ENCODE peak calls at places on chromosomes 4 and X, in six cellular contexts. One of them, this sample, is unnamed.

GRCh38 chr4:1713003-1713397 is 881 bp upstream of the SLBP start:
- DNase-seq in neural progenitor cell: no peak
- DNase-seq in mammary epithelial cell: no peak
- DNase-seq in astrocyte: no peak
- DNase-seq in MM.1S: no peak
- DNase-seq in HCT116: no peak
- DNase-seq in this sample: no peak

GRCh38 chr4:121189811-121190210 is 25.7 kb upstream of the TNIP3 start:
- DNase-seq in neural progenitor cell: no peak
- DNase-seq in mammary epithelial cell: no peak
- DNase-seq in astrocyte: no peak
- DNase-seq in MM.1S: peak
- DNase-seq in HCT116: no peak
- DNase-seq in this sample: no peak

GRCh38 chrX:97622111-97622510 is 738.4 kb downstream of the RPA4 start:
- DNase-seq in neural progenitor cell: no peak
- DNase-seq in mammary epithelial cell: no peak
- DNase-seq in astrocyte: no peak
- DNase-seq in MM.1S: no peak
- DNase-seq in HCT116: no peak
- DNase-seq in this sample: no peak

GRCh38 chrX:115392031-115392430 is 102.5 kb downstream of the LUZP4 start:
- DNase-seq in neural progenitor cell: no peak
- DNase-seq in mammary epithelial cell: no peak
- DNase-seq in astrocyte: no peak
- DNase-seq in MM.1S: no peak
- DNase-seq in HCT116: no peak
- DNase-seq in this sample: no peak

GRCh38 chrX:106481341-106481740 is 130.4 kb upstream of the RADX start:
- DNase-seq in neural progenitor cell: peak
- DNase-seq in mammary epithelial cell: peak
- DNase-seq in astrocyte: peak
- DNase-seq in MM.1S: peak
- DNase-seq in HCT116: peak
- DNase-seq in this sample: peak

GRCh38 chr4:1636490-1637211 is 47.5 kb downstream of the FAM53A start:
- DNase-seq in neural progenitor cell: no peak
- DNase-seq in mammary epithelial cell: no peak
- DNase-seq in astrocyte: no peak
- DNase-seq in MM.1S: no peak
- DNase-seq in HCT116: no peak
- DNase-seq in this sample: no peak

GRCh38 chr4:83112239-83112638 is 2.3 kb downstream of the PLAC8 start:
- DNase-seq in neural progenitor cell: no peak
- DNase-seq in mammary epithelial cell: no peak
- DNase-seq in astrocyte: no peak
- DNase-seq in MM.1S: peak
- DNase-seq in HCT116: no peak
- DNase-seq in this sample: no peak

GRCh38 chr4:98517444-98518021 is 140.9 kb downstream of the TSPAN5 start:
- DNase-seq in neural progenitor cell: no peak
- DNase-seq in mammary epithelial cell: no peak
- DNase-seq in astrocyte: peak
- DNase-seq in MM.1S: no peak
- DNase-seq in HCT116: no peak
- DNase-seq in this sample: peak

GRCh38 chrX:110241816-110242215 is 76.1 kb downstream of the AMMECR1 start:
- DNase-seq in neural progenitor cell: no peak
- DNase-seq in mammary epithelial cell: no peak
- DNase-seq in astrocyte: peak
- DNase-seq in MM.1S: no peak
- DNase-seq in HCT116: no peak
- DNase-seq in this sample: peak

GRCh38 chrX:119401569-119401968 is 2.4 kb downstream of the SLC25A43 start:
- DNase-seq in neural progenitor cell: no peak
- DNase-seq in mammary epithelial cell: no peak
- DNase-seq in astrocyte: no peak
- DNase-seq in MM.1S: no peak
- DNase-seq in HCT116: no peak
- DNase-seq in this sample: no peak

GRCh38 chrX:36909584-36909983 is 98.6 kb upstream of the FAM47C start:
- DNase-seq in neural progenitor cell: no peak
- DNase-seq in mammary epithelial cell: no peak
- DNase-seq in astrocyte: no peak
- DNase-seq in MM.1S: no peak
- DNase-seq in HCT116: no peak
- DNase-seq in this sample: peak

GRCh38 chr4:83599183-83599582 is 63.3 kb downstream of the GPAT3 start:
- DNase-seq in neural progenitor cell: no peak
- DNase-seq in mammary epithelial cell: peak
- DNase-seq in astrocyte: peak
- DNase-seq in MM.1S: no peak
- DNase-seq in HCT116: peak
- DNase-seq in this sample: peak

GRCh38 chr4:158163941-158164665 is 8.7 kb downstream of the GASK1B start:
- DNase-seq in neural progenitor cell: no peak
- DNase-seq in mammary epithelial cell: peak
- DNase-seq in astrocyte: no peak
- DNase-seq in MM.1S: no peak
- DNase-seq in HCT116: no peak
- DNase-seq in this sample: no peak

GRCh38 chrX:79524642-79525041 is 157.5 kb upstream of the ITM2A start:
- DNase-seq in neural progenitor cell: peak
- DNase-seq in mammary epithelial cell: peak
- DNase-seq in astrocyte: no peak
- DNase-seq in MM.1S: peak
- DNase-seq in HCT116: no peak
- DNase-seq in this sample: no peak

GRCh38 chr4:2823301-2823670 is 20.4 kb upstream of the ADD1 start:
- DNase-seq in neural progenitor cell: no peak
- DNase-seq in mammary epithelial cell: no peak
- DNase-seq in astrocyte: no peak
- DNase-seq in MM.1S: no peak
- DNase-seq in HCT116: no peak
- DNase-seq in this sample: no peak

GRCh38 chrX:35726176-35726575 is 72.0 kb upstream of the MAGEB16 start:
- DNase-seq in neural progenitor cell: no peak
- DNase-seq in mammary epithelial cell: peak
- DNase-seq in astrocyte: no peak
- DNase-seq in MM.1S: peak
- DNase-seq in HCT116: no peak
- DNase-seq in this sample: peak

GRCh38 chr4:150679767-150680088 is 97.8 kb downstream of the MAB21L2 start:
- DNase-seq in neural progenitor cell: no peak
- DNase-seq in mammary epithelial cell: no peak
- DNase-seq in astrocyte: peak
- DNase-seq in MM.1S: no peak
- DNase-seq in HCT116: no peak
- DNase-seq in this sample: peak

GRCh38 chrX:134821901-134822300 is 163.6 kb upstream of the PLAC1 start:
- DNase-seq in neural progenitor cell: no peak
- DNase-seq in mammary epithelial cell: no peak
- DNase-seq in astrocyte: no peak
- DNase-seq in MM.1S: no peak
- DNase-seq in HCT116: no peak
- DNase-seq in this sample: no peak

GRCh38 chr4:184599492-184600135 is 49.6 kb downstream of the CASP3 start:
- DNase-seq in neural progenitor cell: no peak
- DNase-seq in mammary epithelial cell: peak
- DNase-seq in astrocyte: peak
- DNase-seq in MM.1S: no peak
- DNase-seq in HCT116: no peak
- DNase-seq in this sample: peak

GRCh38 chr4:48804584-48805301 is 24.7 kb upstream of the FRYL start:
- DNase-seq in neural progenitor cell: no peak
- DNase-seq in mammary epithelial cell: no peak
- DNase-seq in astrocyte: no peak
- DNase-seq in MM.1S: no peak
- DNase-seq in HCT116: no peak
- DNase-seq in this sample: no peak

GRCh38 chrX:3962511-3963350 is 249.3 kb upstream of the PRKX start:
- DNase-seq in neural progenitor cell: peak
- DNase-seq in mammary epithelial cell: peak
- DNase-seq in astrocyte: no peak
- DNase-seq in MM.1S: peak
- DNase-seq in HCT116: no peak
- DNase-seq in this sample: peak

GRCh38 chr4:122710434-122711308 is 21.8 kb upstream of the BBS12 start:
- DNase-seq in neural progenitor cell: no peak
- DNase-seq in mammary epithelial cell: no peak
- DNase-seq in astrocyte: peak
- DNase-seq in MM.1S: no peak
- DNase-seq in HCT116: no peak
- DNase-seq in this sample: peak

GRCh38 chr4:153222790-153223417 is 18.7 kb downstream of the TRIM2 start:
- DNase-seq in neural progenitor cell: peak
- DNase-seq in mammary epithelial cell: peak
- DNase-seq in astrocyte: no peak
- DNase-seq in MM.1S: peak
- DNase-seq in HCT116: no peak
- DNase-seq in this sample: peak

GRCh38 chr4:89685690-89686089 is 151.3 kb downstream of the SNCA start:
- DNase-seq in neural progenitor cell: no peak
- DNase-seq in mammary epithelial cell: no peak
- DNase-seq in astrocyte: no peak
- DNase-seq in MM.1S: no peak
- DNase-seq in HCT116: no peak
- DNase-seq in this sample: no peak

GRCh38 chr4:106898621-106899230 is 137.4 kb downstream of the DKK2 start:
- DNase-seq in neural progenitor cell: peak
- DNase-seq in mammary epithelial cell: peak
- DNase-seq in astrocyte: peak
- DNase-seq in MM.1S: peak
- DNase-seq in HCT116: peak
- DNase-seq in this sample: peak

DNA sequence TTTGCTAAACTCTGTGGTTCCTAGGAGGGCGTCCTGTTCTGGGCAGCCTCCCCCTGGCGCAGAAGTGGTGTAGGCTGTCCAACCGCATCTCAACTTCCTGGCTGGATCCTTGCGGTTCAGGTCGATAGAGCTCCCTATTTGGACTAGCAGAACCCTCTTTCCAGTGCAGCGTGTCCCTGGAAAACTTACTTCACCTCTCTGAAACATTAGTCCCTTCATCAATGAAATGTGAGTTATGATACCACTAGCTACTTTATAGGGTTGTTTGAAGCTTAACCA is 1.1 kb downstream of the STK32B start:
- DNase-seq in neural progenitor cell: no peak
- DNase-seq in mammary epithelial cell: no peak
- DNase-seq in astrocyte: no peak
- DNase-seq in MM.1S: no peak
- DNase-seq in HCT116: no peak
- DNase-seq in this sample: no peak
- H3K4me2 ChIP-seq in neural progenitor cell: peak
- H3K4me2 ChIP-seq in mammary epithelial cell: peak
- H3K4me2 ChIP-seq in astrocyte: peak
- H3K4me2 ChIP-seq in MM.1S: no peak
- H3K4me2 ChIP-seq in HCT116: no peak
- H3K4me2 ChIP-seq in this sample: no peak

GRCh38 chr4:40719008-40719623 is 30.6 kb upstream of the NSUN7 start:
- DNase-seq in neural progenitor cell: peak
- DNase-seq in mammary epithelial cell: peak
- DNase-seq in astrocyte: peak
- DNase-seq in MM.1S: peak
- DNase-seq in HCT116: peak
- DNase-seq in this sample: peak
- TF ChIP-seq CTCF in neural progenitor cell: peak
- TF ChIP-seq CTCF in mammary epithelial cell: peak
- TF ChIP-seq CTCF in astrocyte: peak
- TF ChIP-seq CTCF in MM.1S: peak
- TF ChIP-seq CTCF in HCT116: peak
- TF ChIP-seq CTCF in this sample: peak

DNA sequence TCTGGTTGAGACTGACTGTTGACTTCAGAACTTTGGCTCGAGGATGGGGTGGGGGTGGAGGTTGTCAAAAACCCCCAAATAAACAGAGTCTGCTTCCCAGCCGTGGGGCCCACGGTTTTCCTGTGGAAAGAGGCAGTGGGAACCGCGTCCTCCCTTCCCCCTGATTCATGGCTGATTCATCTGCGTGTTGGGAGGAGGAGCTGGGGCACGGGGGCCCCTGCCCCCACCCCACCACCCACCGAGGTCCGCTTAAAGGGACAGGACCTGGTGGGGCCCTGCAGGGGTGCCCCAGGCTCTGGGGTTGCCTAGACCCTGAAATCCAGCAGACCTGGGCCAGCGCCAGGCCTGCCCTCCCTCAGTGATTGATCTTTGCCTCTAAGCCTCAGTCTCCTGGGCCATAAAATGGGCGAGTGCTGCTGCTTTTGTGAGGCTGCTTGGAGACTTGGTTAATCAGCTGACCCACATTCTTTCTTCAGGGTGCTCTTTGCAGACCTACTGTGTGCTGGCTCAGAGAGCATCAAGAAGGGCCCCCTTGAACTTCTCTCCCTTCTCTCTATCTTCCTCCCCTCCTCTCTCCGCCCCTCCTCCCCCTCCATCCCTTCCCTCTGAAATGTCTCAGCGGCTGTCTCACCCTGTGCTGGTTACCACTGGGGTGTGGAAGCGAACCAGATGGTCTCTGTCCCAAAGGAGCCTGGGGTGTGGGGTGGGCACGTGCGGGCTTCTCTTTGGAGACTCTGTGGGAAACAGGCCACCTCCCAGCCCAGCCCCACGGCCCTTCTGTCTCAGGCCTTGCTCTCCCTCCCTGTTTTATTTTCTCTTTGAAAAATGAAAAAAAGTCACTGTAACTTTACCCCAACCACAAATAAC is 9.1 kb downstream of the HTRA3 start:
- DNase-seq in neural progenitor cell: no peak
- DNase-seq in mammary epithelial cell: peak
- DNase-seq in astrocyte: peak
- DNase-seq in MM.1S: no peak
- DNase-seq in HCT116: no peak
- DNase-seq in this sample: peak
- H3K9ac ChIP-seq in neural progenitor cell: no peak
- H3K9ac ChIP-seq in mammary epithelial cell: no peak
- H3K9ac ChIP-seq in astrocyte: peak
- H3K9ac ChIP-seq in MM.1S: no peak
- H3K9ac ChIP-seq in HCT116: no peak
- H3K9ac ChIP-seq in this sample: no peak

GRCh38 chr4:6695660-6696581 is 2.2 kb downstream of the S100P start:
- DNase-seq in neural progenitor cell: no peak
- DNase-seq in mammary epithelial cell: peak
- DNase-seq in astrocyte: no peak
- DNase-seq in MM.1S: no peak
- DNase-seq in HCT116: no peak
- DNase-seq in this sample: no peak

GRCh38 chr4:6697096-6697495 is 3.4 kb downstream of the S100P start:
- DNase-seq in neural progenitor cell: no peak
- DNase-seq in mammary epithelial cell: peak
- DNase-seq in astrocyte: no peak
- DNase-seq in MM.1S: no peak
- DNase-seq in HCT116: no peak
- DNase-seq in this sample: no peak

GRCh38 chr4:6694177-6694901 is 661 bp downstream of the S100P start:
- DNase-seq in neural progenitor cell: no peak
- DNase-seq in mammary epithelial cell: no peak
- DNase-seq in astrocyte: no peak
- DNase-seq in MM.1S: no peak
- DNase-seq in HCT116: no peak
- DNase-seq in this sample: no peak

GRCh38 chr4:6693274-6694176 is at the start of gene S100P:
- DNase-seq in neural progenitor cell: no peak
- DNase-seq in mammary epithelial cell: no peak
- DNase-seq in astrocyte: no peak
- DNase-seq in MM.1S: no peak
- DNase-seq in HCT116: no peak
- DNase-seq in this sample: no peak

GRCh38 chr4:6696611-6697010 is 2.9 kb downstream of the S100P start:
- DNase-seq in neural progenitor cell: no peak
- DNase-seq in mammary epithelial cell: peak
- DNase-seq in astrocyte: no peak
- DNase-seq in MM.1S: no peak
- DNase-seq in HCT116: no peak
- DNase-seq in this sample: no peak
- H3K4me2 ChIP-seq in neural progenitor cell: no peak
- H3K4me2 ChIP-seq in mammary epithelial cell: peak
- H3K4me2 ChIP-seq in astrocyte: no peak
- H3K4me2 ChIP-seq in MM.1S: no peak
- H3K4me2 ChIP-seq in HCT116: no peak
- H3K4me2 ChIP-seq in this sample: no peak